ENCODE peak calls at places on chromosomes 3 and 15, in five cellular contexts. F is glutamatergic neuron, N is nephron progenitor cell, C is GM12865, S is dorsolateral prefrontal cortex. T is an unnamed sample.
A peak's percentile ranks its signal among the peaks of the same experiment; 100 is the strongest.

GRCh38 chr3:18649666-18650363 is 224.7 kb upstream of the SATB1 start:
- DNase-seq in F (no peak), C (peak; percentile 45), N (no peak), S (no peak), T (no peak)

GRCh38 chr3:141285570-141285969 is 53.9 kb downstream of the PXYLP1 start:
- DNase-seq in S (no peak), C (no peak), F (no peak), N (no peak), T (no peak)

GRCh38 chr3:64345351-64345750 is 120.1 kb upstream of the PRICKLE2 start:
- DNase-seq in C (no peak), F (no peak), S (no peak), N (no peak), T (no peak)

GRCh38 chr3:123416647-123417046 is 32.2 kb downstream of the ADCY5 start:
- DNase-seq in N (no peak), C (no peak), F (no peak), S (no peak), T (no peak)

GRCh38 chr3:135056733-135057310 is 261.8 kb downstream of the EPHB1 start:
- DNase-seq in S (no peak), C (no peak), F (no peak), N (no peak), T (no peak)

GRCh38 chr3:20104167-20104661 is 64.0 kb downstream of the KAT2B start:
- DNase-seq in S (no peak), C (peak; percentile 16), F (no peak), N (no peak), T (no peak)

GRCh38 chr15:33005582-33005981 is 188.9 kb downstream of the FMN1 start:
- DNase-seq in N (no peak), F (no peak), C (no peak), S (no peak), T (no peak)

GRCh38 chr3:123582315-123582714 is 2.5 kb downstream of the HACD2 start:
- DNase-seq in F (no peak), N (no peak), C (no peak), S (no peak), T (no peak)

GRCh38 chr3:141485578-141486415 is 1.0 kb upstream of the RASA2 start:
- DNase-seq in C (no peak), N (no peak), S (no peak), F (no peak), T (no peak)

GRCh38 chr15:33190539-33190938 is 4.0 kb downstream of the FMN1 start:
- DNase-seq in S (no peak), F (no peak), C (peak; percentile 8), N (no peak), T (no peak)

GRCh38 chr15:39426552-39427532 is 154.0 kb upstream of the THBS1 start:
- DNase-seq in S (no peak), F (peak; percentile 33), N (no peak), C (peak; percentile 94), T (no peak)

GRCh38 chr3:14461748-14462324 is 59.4 kb downstream of the SLC6A6 start:
- DNase-seq in C (peak; percentile 56), N (peak; percentile 52), F (peak; percentile 57), S (peak; percentile 59), T (no peak)
- TF ChIP-seq CTCF in C (peak; percentile 64), N (peak; percentile 41), F (no peak), S (peak; percentile 55), T (peak; percentile 54)

DNA sequence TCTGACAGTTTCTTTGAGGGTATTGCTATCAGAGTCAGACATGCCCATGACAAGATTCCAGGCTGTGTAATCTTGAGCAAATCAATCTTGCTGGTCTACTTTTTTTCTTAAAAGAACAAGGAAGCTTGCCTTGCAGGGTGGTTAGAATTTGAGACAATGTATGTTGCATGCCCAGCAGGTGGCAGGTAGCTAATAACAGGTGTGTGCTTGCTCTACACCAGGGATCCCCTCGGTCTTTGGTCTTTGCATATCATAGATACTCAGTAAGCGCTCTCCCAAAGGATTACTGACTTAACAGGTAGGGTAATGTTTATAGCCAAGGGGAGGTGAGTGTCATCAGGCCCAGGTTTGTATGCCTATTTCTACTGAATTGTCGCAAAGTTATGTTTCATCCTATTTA is 37.3 kb downstream of the CACNA1D start:
- DNase-seq in F (no peak), C (peak; percentile 32), N (no peak), S (no peak), T (no peak)
- TF ChIP-seq CTCF in F (no peak), C (peak; percentile 9), N (no peak), S (no peak), T (peak; percentile 42)

DNA sequence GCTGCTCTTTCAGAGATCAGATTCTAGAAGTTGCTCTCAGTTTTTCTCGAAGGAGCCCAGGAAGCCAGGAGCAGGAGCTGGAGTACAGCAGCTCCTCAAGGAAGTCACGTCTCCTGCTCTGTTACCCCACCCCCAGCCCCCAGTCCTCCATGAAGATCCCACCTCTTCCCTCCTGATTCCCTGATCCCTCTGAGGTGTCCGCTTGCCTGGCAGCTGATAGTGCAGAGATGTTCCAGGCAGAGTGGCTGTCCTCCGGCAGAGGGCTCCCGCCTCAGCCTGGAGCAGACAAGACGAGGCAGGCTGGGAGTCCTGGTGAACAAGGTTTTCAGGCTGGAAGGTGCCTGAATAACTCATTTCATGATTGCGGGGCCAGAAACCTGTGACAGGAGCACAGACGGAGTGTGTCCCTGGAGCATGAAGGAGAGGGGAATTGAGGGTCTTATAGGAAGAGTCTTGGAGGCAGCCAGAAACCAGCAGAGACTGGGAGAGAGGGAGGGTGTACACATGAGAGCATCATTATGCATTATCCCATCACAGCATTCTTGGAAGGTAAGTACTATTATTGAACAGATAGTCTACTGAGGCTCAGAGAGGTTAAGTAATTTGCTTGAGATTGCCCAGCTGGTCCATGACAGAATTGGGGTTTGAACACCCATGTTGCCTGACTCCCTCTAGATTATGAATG is 1.2 kb downstream of the HRH1 start:
- DNase-seq in C (peak; percentile 30), N (peak; percentile 70), F (peak; percentile 76), S (peak; percentile 90), T (peak; percentile 27)
- TF ChIP-seq CTCF in C (peak; percentile 31), N (peak; percentile 59), F (peak; percentile 30), S (peak; percentile 61), T (peak; percentile 57)

DNA sequence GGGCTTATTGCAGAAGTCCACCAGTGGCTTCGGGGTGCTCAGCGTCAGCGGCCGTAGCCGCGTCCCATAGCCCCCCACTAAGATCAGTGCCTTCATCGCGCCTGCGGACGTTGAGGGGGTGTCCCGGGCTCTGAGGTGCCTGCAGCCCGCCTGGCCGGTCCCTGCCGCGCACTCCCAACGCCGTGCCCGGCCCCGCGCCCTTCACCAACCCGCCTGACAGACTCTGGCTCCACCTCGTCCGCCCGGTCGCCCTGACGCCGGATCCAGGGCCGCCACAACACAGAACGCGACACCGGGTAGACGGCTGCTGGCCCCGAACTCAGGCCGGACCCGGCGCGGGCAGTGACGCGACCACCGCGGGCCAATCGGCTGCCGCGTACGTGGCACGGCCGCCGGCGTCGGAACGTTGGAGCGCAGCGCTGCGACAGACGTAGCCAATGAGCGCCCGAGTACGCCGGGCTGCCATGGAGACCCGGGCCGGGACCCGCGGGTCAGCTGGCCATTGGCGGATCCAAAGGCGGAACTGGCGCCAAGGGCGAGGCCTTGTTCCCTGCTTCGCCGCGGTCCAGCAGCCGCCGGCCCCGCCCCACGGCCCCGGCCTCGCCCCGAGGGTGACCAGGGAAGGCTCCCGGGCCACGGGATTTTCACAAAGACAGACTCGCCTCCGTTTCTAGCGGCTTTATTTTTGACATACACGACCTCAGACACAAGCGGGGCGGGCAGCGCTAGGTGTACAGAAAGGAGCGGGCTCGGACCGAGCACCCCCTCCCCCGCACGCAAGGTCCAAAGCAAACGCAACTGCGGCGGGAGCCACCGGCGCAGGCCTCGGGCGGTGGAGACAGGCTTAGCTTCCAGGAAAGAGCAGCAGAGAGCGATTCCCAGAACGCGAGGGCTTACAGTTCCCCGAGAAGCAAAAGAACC is at the start of gene GMPPB:
- DNase-seq in F (peak; percentile 97), S (peak; percentile 98), C (peak; percentile 99), N (peak; percentile 94), T (peak; percentile 90)
- TF ChIP-seq CTCF in F (no peak), S (no peak), C (no peak), N (no peak), T (no peak)

GRCh38 chr3:87498358-87499080 is 222.1 kb upstream of the POU1F1 start:
- DNase-seq in F (no peak), S (no peak), C (no peak), N (no peak), T (no peak)

GRCh38 chr3:87495946-87496345 is 219.6 kb upstream of the POU1F1 start:
- DNase-seq in C (no peak), S (no peak), F (no peak), N (no peak), T (no peak)

GRCh38 chr3:87489892-87490291 is 213.5 kb upstream of the POU1F1 start:
- DNase-seq in F (no peak), N (no peak), C (no peak), S (no peak), T (no peak)

GRCh38 chr3:87491843-87492242 is 215.5 kb upstream of the POU1F1 start:
- DNase-seq in S (no peak), N (no peak), F (no peak), C (no peak), T (no peak)

GRCh38 chr3:87494264-87494663 is 217.9 kb upstream of the POU1F1 start:
- DNase-seq in N (no peak), F (no peak), S (no peak), C (no peak), T (no peak)
- TF ChIP-seq CTCF in N (no peak), F (no peak), S (no peak), C (no peak), T (no peak)

GRCh38 chr3:147413712-147414325 is 4.7 kb downstream of the ZIC1 start:
- DNase-seq in F (no peak), C (no peak), S (no peak), N (no peak), T (no peak)

GRCh38 chr3:147414369-147415135 is 5.4 kb downstream of the ZIC1 start:
- DNase-seq in N (no peak), S (no peak), C (no peak), F (no peak), T (no peak)

GRCh38 chr3:147417896-147418295 is 8.7 kb downstream of the ZIC1 start:
- DNase-seq in C (no peak), N (no peak), F (no peak), S (no peak), T (no peak)

GRCh38 chr3:147415337-147415736 is 6.2 kb downstream of the ZIC1 start:
- DNase-seq in F (no peak), S (no peak), C (no peak), N (no peak), T (no peak)

DNA sequence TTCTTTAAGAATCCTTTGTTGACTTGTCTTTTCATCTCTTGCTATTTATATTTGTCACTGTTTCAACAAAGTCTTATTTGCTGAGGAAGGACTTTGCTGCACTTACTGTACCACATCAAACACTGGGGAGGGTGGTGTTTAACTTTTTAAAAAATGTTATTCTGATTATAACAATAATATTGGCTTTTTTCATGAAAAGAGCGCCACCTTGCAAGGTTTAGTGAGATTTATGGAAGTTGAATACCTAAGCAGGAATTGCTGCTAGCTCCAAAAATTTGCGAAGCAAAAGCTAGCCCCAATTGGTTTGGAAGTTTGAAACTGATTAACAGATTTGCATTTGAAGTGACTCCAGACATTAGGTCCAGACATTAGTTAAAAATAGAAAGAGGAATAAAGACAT is 6.7 kb downstream of the ZIC1 start:
- DNase-seq in N (no peak), F (no peak), C (no peak), S (no peak), T (no peak)
- TF ChIP-seq CTCF in N (no peak), F (no peak), C (no peak), S (no peak), T (no peak)

GRCh38 chr3:36763850-36764703 is at the start of gene DCLK3:
- DNase-seq in S (no peak), C (no peak), N (peak; percentile 77), F (peak; percentile 61), T (peak; percentile 24)
- TF ChIP-seq CTCF in S (no peak), C (no peak), N (no peak), F (peak; percentile 30), T (peak; percentile 50)

GRCh38 chr3:161423911-161424522 is 52.7 kb upstream of the SPTSSB start:
- DNase-seq in C (peak; percentile 26), F (no peak), N (no peak), S (no peak), T (no peak)
- TF ChIP-seq CTCF in C (peak; percentile 36), F (peak; percentile 92), N (peak; percentile 83), S (peak; percentile 85), T (peak; percentile 84)

T was measured in progenitor cell of endocrine pancreas.